ENCODE peak calls at places on chromosomes 16 and 17, in nine cellular contexts. U is adrenal gland; X is pancreas; P is ureter; K is NCI-H1048; G is dorsolateral prefrontal cortex; D is stimulated activated naive CD8-positive, alpha-beta T cell treated with anti-CD3 and anti-CD28 coated beads, Interleukin-15, Interleukin-2, amounts not matched to agents 100 U/mL and 50 U/mL, for 24 hours; Z is stimulated activated CD8-positive, alpha-beta memory T cell treated with anti-CD3 and anti-CD28 coated beads, Interleukin-7, amount 100 ng/mL, for 24 hours; Q is Daoy. I is an unnamed sample.

GRCh38 chr16:2194852-2195315 is 1.5 kb downstream of the CASKIN1 start:
- DNase-seq in U (no peak), X (no peak), P (no peak), K (no peak), G (no peak), D (peak), Z (no peak), Q (peak), I (no peak)

GRCh38 chr16:85969159-85969558 is 70.2 kb downstream of the IRF8 start:
- DNase-seq in U (no peak), X (no peak), P (no peak), K (no peak), G (no peak), D (no peak), Z (no peak), Q (no peak), I (no peak)

GRCh38 chr16:66682271-66682670 is 14.3 kb downstream of the CMTM4 start:
- DNase-seq in U (no peak), X (no peak), P (no peak), K (no peak), G (no peak), D (no peak), Z (no peak), Q (no peak), I (no peak)

GRCh38 chr16:48704710-48705109 is 94.7 kb upstream of the N4BP1 start:
- DNase-seq in U (no peak), X (no peak), P (no peak), K (no peak), G (no peak), D (no peak), Z (no peak), Q (no peak), I (no peak)

GRCh38 chr17:47323382-47324223 is at the start of gene EFCAB13:
- DNase-seq in U (peak), X (peak), P (peak), K (peak), G (peak), D (peak), Z (peak), Q (peak), I (peak)

GRCh38 chr17:7956208-7956965 is 24.4 kb downstream of the CNTROB start:
- DNase-seq in U (no peak), X (no peak), P (no peak), K (no peak), G (peak), D (no peak), Z (no peak), Q (no peak), I (peak)

GRCh38 chr17:45228985-45229517 is 7.4 kb downstream of the FMNL1 start:
- DNase-seq in U (peak), X (peak), P (peak), K (no peak), G (peak), D (peak), Z (peak), Q (peak), I (no peak)

GRCh38 chr16:71895679-71896385 is 501 bp downstream of the IST1 start:
- DNase-seq in U (no peak), X (peak), P (peak), K (no peak), G (no peak), D (no peak), Z (no peak), Q (peak), I (no peak)

GRCh38 chr17:82587234-82588086 is 60.8 kb downstream of the WDR45B start:
- DNase-seq in U (no peak), X (no peak), P (no peak), K (no peak), G (no peak), D (no peak), Z (no peak), Q (no peak), I (no peak)

GRCh38 chr16:24102120-24102740 is 153.9 kb upstream of the CACNG3 start:
- DNase-seq in U (no peak), X (no peak), P (no peak), K (no peak), G (peak), D (no peak), Z (no peak), Q (no peak), I (peak)

GRCh38 chr16:88461291-88462269 is 8.5 kb downstream of the ZFPM1 start:
- DNase-seq in U (no peak), X (no peak), P (no peak), K (no peak), G (no peak), D (no peak), Z (no peak), Q (peak), I (no peak)

GRCh38 chr17:52212851-52213250 is 54.3 kb upstream of the CA10 start:
- DNase-seq in U (no peak), X (no peak), P (no peak), K (no peak), G (no peak), D (no peak), Z (no peak), Q (no peak), I (no peak)

GRCh38 chr16:53216798-53217197 is 162.0 kb downstream of the CHD9 start:
- DNase-seq in U (no peak), X (no peak), P (no peak), K (no peak), G (no peak), D (no peak), Z (no peak), Q (no peak), I (no peak)

GRCh38 chr17:62765351-62765750 is 42.8 kb downstream of the MARCHF10 start:
- DNase-seq in U (no peak), X (no peak), P (peak), K (no peak), G (no peak), D (no peak), Z (no peak), Q (no peak), I (no peak)

GRCh38 chr16:70253291-70254094 is 1.8 kb upstream of the EXOSC6 start:
- DNase-seq in U (peak), X (no peak), P (peak), K (no peak), G (no peak), D (peak), Z (no peak), Q (no peak), I (no peak)

GRCh38 chr16:20678242-20678641 is 19.2 kb downstream of the ACSM1 start:
- DNase-seq in U (no peak), X (no peak), P (no peak), K (no peak), G (no peak), D (no peak), Z (no peak), Q (no peak), I (no peak)

GRCh38 chr17:2780931-2781454 is 15.2 kb upstream of the RAP1GAP2 start:
- DNase-seq in U (no peak), X (no peak), P (no peak), K (no peak), G (no peak), D (no peak), Z (no peak), Q (no peak), I (no peak)

GRCh38 chr16:86669937-86670772 is 91.8 kb downstream of the FOXL1 start:
- DNase-seq in U (no peak), X (no peak), P (no peak), K (no peak), G (no peak), D (no peak), Z (no peak), Q (no peak), I (no peak)

GRCh38 chr17:7674934-7675333 is 12.4 kb downstream of the TP53 start:
- DNase-seq in U (no peak), X (no peak), P (no peak), K (no peak), G (no peak), D (no peak), Z (no peak), Q (no peak), I (no peak)

GRCh38 chr16:14199624-14200023 is 128.5 kb downstream of the MRTFB start:
- DNase-seq in U (no peak), X (no peak), P (no peak), K (no peak), G (no peak), D (no peak), Z (no peak), Q (no peak), I (no peak)

GRCh38 chr16:27671410-27671809 is 121.5 kb downstream of the KATNIP start:
- DNase-seq in U (no peak), X (no peak), P (no peak), K (no peak), G (no peak), D (no peak), Z (no peak), Q (no peak), I (no peak)